ENCODE peak calls at places on chromosome 17, in nine cellular contexts. One of them, this sample, is unnamed.

GRCh38 chr17:38431343-38432145 is 3.3 kb downstream of the ARHGAP23 start:
- DNase-seq in renal cortical epithelial cell: no peak
- DNase-seq in epithelial cell of proximal tubule: no peak
- DNase-seq in psoas muscle: no peak
- DNase-seq in fibroblast of mammary gland: no peak
- DNase-seq in HEK293T: no peak
- DNase-seq in CD8-positive, alpha-beta T cell: no peak
- DNase-seq in EL: no peak
- DNase-seq in stimulated activated CD8-positive, alpha-beta memory T cell treated with anti-CD3 and anti-CD28 coated beads, Interleukin-2, amount 100 ng/mL, for 48 hours: no peak
- DNase-seq in this sample: no peak

GRCh38 chr17:5793899-5794298 is 209.6 kb upstream of the NLRP1 start:
- DNase-seq in fibroblast of mammary gland: peak
- DNase-seq in stimulated activated CD8-positive, alpha-beta memory T cell treated with anti-CD3 and anti-CD28 coated beads, Interleukin-2, amount 100 ng/mL, for 48 hours: no peak
- DNase-seq in EL: no peak
- DNase-seq in epithelial cell of proximal tubule: no peak
- DNase-seq in renal cortical epithelial cell: no peak
- DNase-seq in HEK293T: no peak
- DNase-seq in psoas muscle: no peak
- DNase-seq in CD8-positive, alpha-beta T cell: no peak
- DNase-seq in this sample: no peak

GRCh38 chr17:29826045-29826692 is 103.9 kb downstream of the SSH2 start:
- DNase-seq in renal cortical epithelial cell: no peak
- DNase-seq in psoas muscle: no peak
- DNase-seq in stimulated activated CD8-positive, alpha-beta memory T cell treated with anti-CD3 and anti-CD28 coated beads, Interleukin-2, amount 100 ng/mL, for 48 hours: no peak
- DNase-seq in fibroblast of mammary gland: no peak
- DNase-seq in epithelial cell of proximal tubule: no peak
- DNase-seq in EL: no peak
- DNase-seq in HEK293T: no peak
- DNase-seq in CD8-positive, alpha-beta T cell: no peak
- DNase-seq in this sample: no peak

GRCh38 chr17:49361129-49361901 is 735 bp downstream of the ZNF652 start:
- DNase-seq in epithelial cell of proximal tubule: no peak
- DNase-seq in EL: peak
- DNase-seq in psoas muscle: peak
- DNase-seq in fibroblast of mammary gland: peak
- DNase-seq in renal cortical epithelial cell: peak
- DNase-seq in stimulated activated CD8-positive, alpha-beta memory T cell treated with anti-CD3 and anti-CD28 coated beads, Interleukin-2, amount 100 ng/mL, for 48 hours: peak
- DNase-seq in HEK293T: no peak
- DNase-seq in CD8-positive, alpha-beta T cell: peak
- DNase-seq in this sample: peak

GRCh38 chr17:29614345-29615047 is 8.2 kb downstream of the CORO6 start:
- DNase-seq in stimulated activated CD8-positive, alpha-beta memory T cell treated with anti-CD3 and anti-CD28 coated beads, Interleukin-2, amount 100 ng/mL, for 48 hours: no peak
- DNase-seq in CD8-positive, alpha-beta T cell: peak
- DNase-seq in renal cortical epithelial cell: no peak
- DNase-seq in epithelial cell of proximal tubule: no peak
- DNase-seq in fibroblast of mammary gland: no peak
- DNase-seq in EL: no peak
- DNase-seq in psoas muscle: no peak
- DNase-seq in HEK293T: no peak
- DNase-seq in this sample: no peak

GRCh38 chr17:15490634-15491261 is 23.3 kb upstream of the CDRT4 start:
- DNase-seq in renal cortical epithelial cell: no peak
- DNase-seq in CD8-positive, alpha-beta T cell: no peak
- DNase-seq in psoas muscle: peak
- DNase-seq in epithelial cell of proximal tubule: no peak
- DNase-seq in HEK293T: no peak
- DNase-seq in stimulated activated CD8-positive, alpha-beta memory T cell treated with anti-CD3 and anti-CD28 coated beads, Interleukin-2, amount 100 ng/mL, for 48 hours: no peak
- DNase-seq in fibroblast of mammary gland: peak
- DNase-seq in EL: peak
- DNase-seq in this sample: peak

GRCh38 chr17:77944390-77945222 is 13.9 kb upstream of the TNRC6C start:
- DNase-seq in HEK293T: no peak
- DNase-seq in epithelial cell of proximal tubule: no peak
- DNase-seq in fibroblast of mammary gland: no peak
- DNase-seq in EL: no peak
- DNase-seq in CD8-positive, alpha-beta T cell: no peak
- DNase-seq in psoas muscle: no peak
- DNase-seq in renal cortical epithelial cell: no peak
- DNase-seq in stimulated activated CD8-positive, alpha-beta memory T cell treated with anti-CD3 and anti-CD28 coated beads, Interleukin-2, amount 100 ng/mL, for 48 hours: no peak
- DNase-seq in this sample: no peak

GRCh38 chr17:1627219-1627986 is 1.2 kb downstream of the SLC43A2 start:
- DNase-seq in fibroblast of mammary gland: no peak
- DNase-seq in HEK293T: no peak
- DNase-seq in stimulated activated CD8-positive, alpha-beta memory T cell treated with anti-CD3 and anti-CD28 coated beads, Interleukin-2, amount 100 ng/mL, for 48 hours: no peak
- DNase-seq in epithelial cell of proximal tubule: no peak
- DNase-seq in psoas muscle: no peak
- DNase-seq in EL: no peak
- DNase-seq in renal cortical epithelial cell: no peak
- DNase-seq in CD8-positive, alpha-beta T cell: no peak
- DNase-seq in this sample: no peak

GRCh38 chr17:14845562-14846335 is 419.4 kb downstream of the PMP22 start:
- DNase-seq in epithelial cell of proximal tubule: no peak
- DNase-seq in psoas muscle: no peak
- DNase-seq in renal cortical epithelial cell: no peak
- DNase-seq in EL: peak
- DNase-seq in HEK293T: no peak
- DNase-seq in stimulated activated CD8-positive, alpha-beta memory T cell treated with anti-CD3 and anti-CD28 coated beads, Interleukin-2, amount 100 ng/mL, for 48 hours: no peak
- DNase-seq in fibroblast of mammary gland: peak
- DNase-seq in CD8-positive, alpha-beta T cell: no peak
- DNase-seq in this sample: no peak

GRCh38 chr17:31877911-31878702 is 19.1 kb upstream of the COPRS start:
- DNase-seq in stimulated activated CD8-positive, alpha-beta memory T cell treated with anti-CD3 and anti-CD28 coated beads, Interleukin-2, amount 100 ng/mL, for 48 hours: peak
- DNase-seq in epithelial cell of proximal tubule: no peak
- DNase-seq in psoas muscle: no peak
- DNase-seq in EL: no peak
- DNase-seq in CD8-positive, alpha-beta T cell: no peak
- DNase-seq in renal cortical epithelial cell: no peak
- DNase-seq in HEK293T: no peak
- DNase-seq in fibroblast of mammary gland: peak
- DNase-seq in this sample: no peak

GRCh38 chr17:21358682-21359482 is 17.3 kb upstream of the KCNJ12 start:
- DNase-seq in HEK293T: no peak
- DNase-seq in EL: peak
- DNase-seq in epithelial cell of proximal tubule: no peak
- DNase-seq in renal cortical epithelial cell: no peak
- DNase-seq in psoas muscle: no peak
- DNase-seq in stimulated activated CD8-positive, alpha-beta memory T cell treated with anti-CD3 and anti-CD28 coated beads, Interleukin-2, amount 100 ng/mL, for 48 hours: no peak
- DNase-seq in fibroblast of mammary gland: no peak
- DNase-seq in CD8-positive, alpha-beta T cell: no peak
- DNase-seq in this sample: no peak

GRCh38 chr17:41402161-41402560 is 4.8 kb upstream of the KRT31 start:
- DNase-seq in EL: peak
- DNase-seq in psoas muscle: no peak
- DNase-seq in HEK293T: no peak
- DNase-seq in stimulated activated CD8-positive, alpha-beta memory T cell treated with anti-CD3 and anti-CD28 coated beads, Interleukin-2, amount 100 ng/mL, for 48 hours: no peak
- DNase-seq in epithelial cell of proximal tubule: no peak
- DNase-seq in CD8-positive, alpha-beta T cell: no peak
- DNase-seq in fibroblast of mammary gland: peak
- DNase-seq in renal cortical epithelial cell: peak
- DNase-seq in this sample: no peak

GRCh38 chr17:41328207-41328606 is 12.7 kb upstream of the KRTAP17-1 start:
- DNase-seq in renal cortical epithelial cell: no peak
- DNase-seq in CD8-positive, alpha-beta T cell: no peak
- DNase-seq in fibroblast of mammary gland: no peak
- DNase-seq in HEK293T: no peak
- DNase-seq in epithelial cell of proximal tubule: no peak
- DNase-seq in EL: no peak
- DNase-seq in stimulated activated CD8-positive, alpha-beta memory T cell treated with anti-CD3 and anti-CD28 coated beads, Interleukin-2, amount 100 ng/mL, for 48 hours: no peak
- DNase-seq in psoas muscle: no peak
- DNase-seq in this sample: no peak

GRCh38 chr17:62968445-62968923 is 2.4 kb downstream of the TANC2 start:
- DNase-seq in epithelial cell of proximal tubule: peak
- DNase-seq in EL: peak
- DNase-seq in fibroblast of mammary gland: peak
- DNase-seq in HEK293T: peak
- DNase-seq in CD8-positive, alpha-beta T cell: peak
- DNase-seq in renal cortical epithelial cell: peak
- DNase-seq in stimulated activated CD8-positive, alpha-beta memory T cell treated with anti-CD3 and anti-CD28 coated beads, Interleukin-2, amount 100 ng/mL, for 48 hours: no peak
- DNase-seq in psoas muscle: no peak
- DNase-seq in this sample: peak

GRCh38 chr17:57493171-57493570 is 236.8 kb downstream of the MSI2 start:
- DNase-seq in renal cortical epithelial cell: no peak
- DNase-seq in epithelial cell of proximal tubule: no peak
- DNase-seq in HEK293T: no peak
- DNase-seq in CD8-positive, alpha-beta T cell: no peak
- DNase-seq in stimulated activated CD8-positive, alpha-beta memory T cell treated with anti-CD3 and anti-CD28 coated beads, Interleukin-2, amount 100 ng/mL, for 48 hours: no peak
- DNase-seq in fibroblast of mammary gland: no peak
- DNase-seq in EL: no peak
- DNase-seq in psoas muscle: no peak
- DNase-seq in this sample: no peak

GRCh38 chr17:9258115-9259020 is 237.1 kb downstream of the NTN1 start:
- DNase-seq in HEK293T: no peak
- DNase-seq in epithelial cell of proximal tubule: no peak
- DNase-seq in EL: no peak
- DNase-seq in fibroblast of mammary gland: no peak
- DNase-seq in CD8-positive, alpha-beta T cell: no peak
- DNase-seq in psoas muscle: no peak
- DNase-seq in stimulated activated CD8-positive, alpha-beta memory T cell treated with anti-CD3 and anti-CD28 coated beads, Interleukin-2, amount 100 ng/mL, for 48 hours: no peak
- DNase-seq in renal cortical epithelial cell: no peak
- DNase-seq in this sample: no peak

GRCh38 chr17:3318336-3318735 is 20.2 kb upstream of the OR3A1 start:
- DNase-seq in CD8-positive, alpha-beta T cell: no peak
- DNase-seq in HEK293T: no peak
- DNase-seq in epithelial cell of proximal tubule: no peak
- DNase-seq in psoas muscle: no peak
- DNase-seq in stimulated activated CD8-positive, alpha-beta memory T cell treated with anti-CD3 and anti-CD28 coated beads, Interleukin-2, amount 100 ng/mL, for 48 hours: no peak
- DNase-seq in fibroblast of mammary gland: no peak
- DNase-seq in renal cortical epithelial cell: peak
- DNase-seq in EL: no peak
- DNase-seq in this sample: no peak

GRCh38 chr17:52419256-52419655 is 260.7 kb upstream of the CA10 start:
- DNase-seq in HEK293T: no peak
- DNase-seq in stimulated activated CD8-positive, alpha-beta memory T cell treated with anti-CD3 and anti-CD28 coated beads, Interleukin-2, amount 100 ng/mL, for 48 hours: no peak
- DNase-seq in psoas muscle: no peak
- DNase-seq in renal cortical epithelial cell: no peak
- DNase-seq in CD8-positive, alpha-beta T cell: no peak
- DNase-seq in epithelial cell of proximal tubule: no peak
- DNase-seq in fibroblast of mammary gland: no peak
- DNase-seq in EL: no peak
- DNase-seq in this sample: peak

GRCh38 chr17:41907185-41907556 is 11.6 kb downstream of the ACLY start:
- DNase-seq in renal cortical epithelial cell: peak
- DNase-seq in HEK293T: no peak
- DNase-seq in EL: peak
- DNase-seq in epithelial cell of proximal tubule: no peak
- DNase-seq in stimulated activated CD8-positive, alpha-beta memory T cell treated with anti-CD3 and anti-CD28 coated beads, Interleukin-2, amount 100 ng/mL, for 48 hours: no peak
- DNase-seq in fibroblast of mammary gland: peak
- DNase-seq in CD8-positive, alpha-beta T cell: no peak
- DNase-seq in psoas muscle: no peak
- DNase-seq in this sample: no peak

GRCh38 chr17:63772801-63773271 is 561 bp downstream of the CCDC47 start:
- DNase-seq in EL: peak
- DNase-seq in epithelial cell of proximal tubule: no peak
- DNase-seq in CD8-positive, alpha-beta T cell: no peak
- DNase-seq in fibroblast of mammary gland: peak
- DNase-seq in HEK293T: no peak
- DNase-seq in renal cortical epithelial cell: peak
- DNase-seq in psoas muscle: no peak
- DNase-seq in stimulated activated CD8-positive, alpha-beta memory T cell treated with anti-CD3 and anti-CD28 coated beads, Interleukin-2, amount 100 ng/mL, for 48 hours: no peak
- DNase-seq in this sample: no peak

GRCh38 chr17:17361543-17362511 is 58.7 kb downstream of the NT5M start:
- DNase-seq in epithelial cell of proximal tubule: no peak
- DNase-seq in fibroblast of mammary gland: peak
- DNase-seq in EL: no peak
- DNase-seq in HEK293T: no peak
- DNase-seq in stimulated activated CD8-positive, alpha-beta memory T cell treated with anti-CD3 and anti-CD28 coated beads, Interleukin-2, amount 100 ng/mL, for 48 hours: no peak
- DNase-seq in CD8-positive, alpha-beta T cell: no peak
- DNase-seq in psoas muscle: peak
- DNase-seq in renal cortical epithelial cell: no peak
- DNase-seq in this sample: no peak

GRCh38 chr17:6376901-6377300 is 58.0 kb downstream of the AIPL1 start:
- DNase-seq in fibroblast of mammary gland: no peak
- DNase-seq in HEK293T: no peak
- DNase-seq in EL: no peak
- DNase-seq in renal cortical epithelial cell: no peak
- DNase-seq in CD8-positive, alpha-beta T cell: no peak
- DNase-seq in epithelial cell of proximal tubule: no peak
- DNase-seq in stimulated activated CD8-positive, alpha-beta memory T cell treated with anti-CD3 and anti-CD28 coated beads, Interleukin-2, amount 100 ng/mL, for 48 hours: no peak
- DNase-seq in psoas muscle: no peak
- DNase-seq in this sample: no peak

GRCh38 chr17:39270923-39271322 is 45.2 kb upstream of the STAC2 start:
- DNase-seq in renal cortical epithelial cell: peak
- DNase-seq in EL: peak
- DNase-seq in fibroblast of mammary gland: peak
- DNase-seq in HEK293T: no peak
- DNase-seq in epithelial cell of proximal tubule: no peak
- DNase-seq in psoas muscle: no peak
- DNase-seq in stimulated activated CD8-positive, alpha-beta memory T cell treated with anti-CD3 and anti-CD28 coated beads, Interleukin-2, amount 100 ng/mL, for 48 hours: no peak
- DNase-seq in CD8-positive, alpha-beta T cell: no peak
- DNase-seq in this sample: no peak

GRCh38 chr17:37737971-37738370 is 6.9 kb downstream of the HNF1B start:
- DNase-seq in stimulated activated CD8-positive, alpha-beta memory T cell treated with anti-CD3 and anti-CD28 coated beads, Interleukin-2, amount 100 ng/mL, for 48 hours: no peak
- DNase-seq in CD8-positive, alpha-beta T cell: no peak
- DNase-seq in epithelial cell of proximal tubule: no peak
- DNase-seq in HEK293T: no peak
- DNase-seq in psoas muscle: no peak
- DNase-seq in fibroblast of mammary gland: peak
- DNase-seq in EL: peak
- DNase-seq in renal cortical epithelial cell: peak
- DNase-seq in this sample: no peak

GRCh38 chr17:27319536-27320221 is 25.8 kb downstream of the WSB1 start:
- DNase-seq in HEK293T: no peak
- DNase-seq in psoas muscle: peak
- DNase-seq in CD8-positive, alpha-beta T cell: no peak
- DNase-seq in stimulated activated CD8-positive, alpha-beta memory T cell treated with anti-CD3 and anti-CD28 coated beads, Interleukin-2, amount 100 ng/mL, for 48 hours: no peak
- DNase-seq in epithelial cell of proximal tubule: peak
- DNase-seq in EL: no peak
- DNase-seq in fibroblast of mammary gland: peak
- DNase-seq in renal cortical epithelial cell: peak
- DNase-seq in this sample: peak

GRCh38 chr17:40694584-40694983 is 9.0 kb downstream of the KRT24 start:
- DNase-seq in CD8-positive, alpha-beta T cell: no peak
- DNase-seq in HEK293T: no peak
- DNase-seq in stimulated activated CD8-positive, alpha-beta memory T cell treated with anti-CD3 and anti-CD28 coated beads, Interleukin-2, amount 100 ng/mL, for 48 hours: no peak
- DNase-seq in EL: no peak
- DNase-seq in fibroblast of mammary gland: no peak
- DNase-seq in psoas muscle: no peak
- DNase-seq in epithelial cell of proximal tubule: no peak
- DNase-seq in renal cortical epithelial cell: no peak
- DNase-seq in this sample: no peak

GRCh38 chr17:30717290-30718098 is 107.0 kb downstream of the CRLF3 start:
- DNase-seq in CD8-positive, alpha-beta T cell: no peak
- DNase-seq in stimulated activated CD8-positive, alpha-beta memory T cell treated with anti-CD3 and anti-CD28 coated beads, Interleukin-2, amount 100 ng/mL, for 48 hours: no peak
- DNase-seq in epithelial cell of proximal tubule: no peak
- DNase-seq in HEK293T: no peak
- DNase-seq in psoas muscle: no peak
- DNase-seq in EL: no peak
- DNase-seq in fibroblast of mammary gland: no peak
- DNase-seq in renal cortical epithelial cell: no peak
- DNase-seq in this sample: peak

GRCh38 chr17:48915459-48916282 is 7.5 kb downstream of the UBE2Z start:
- DNase-seq in EL: peak
- DNase-seq in HEK293T: no peak
- DNase-seq in CD8-positive, alpha-beta T cell: peak
- DNase-seq in renal cortical epithelial cell: peak
- DNase-seq in psoas muscle: peak
- DNase-seq in fibroblast of mammary gland: peak
- DNase-seq in stimulated activated CD8-positive, alpha-beta memory T cell treated with anti-CD3 and anti-CD28 coated beads, Interleukin-2, amount 100 ng/mL, for 48 hours: peak
- DNase-seq in epithelial cell of proximal tubule: peak
- DNase-seq in this sample: peak

GRCh38 chr17:83067718-83068261 is 11.6 kb upstream of the METRNL start:
- DNase-seq in EL: no peak
- DNase-seq in epithelial cell of proximal tubule: no peak
- DNase-seq in psoas muscle: peak
- DNase-seq in CD8-positive, alpha-beta T cell: no peak
- DNase-seq in renal cortical epithelial cell: no peak
- DNase-seq in stimulated activated CD8-positive, alpha-beta memory T cell treated with anti-CD3 and anti-CD28 coated beads, Interleukin-2, amount 100 ng/mL, for 48 hours: no peak
- DNase-seq in fibroblast of mammary gland: no peak
- DNase-seq in HEK293T: peak
- DNase-seq in this sample: no peak

GRCh38 chr17:35879748-35880654 is at the start of gene CCL5:
- DNase-seq in EL: no peak
- DNase-seq in CD8-positive, alpha-beta T cell: peak
- DNase-seq in stimulated activated CD8-positive, alpha-beta memory T cell treated with anti-CD3 and anti-CD28 coated beads, Interleukin-2, amount 100 ng/mL, for 48 hours: no peak
- DNase-seq in fibroblast of mammary gland: peak
- DNase-seq in renal cortical epithelial cell: peak
- DNase-seq in HEK293T: no peak
- DNase-seq in epithelial cell of proximal tubule: no peak
- DNase-seq in psoas muscle: no peak
- DNase-seq in this sample: no peak

GRCh38 chr17:77037943-77038342 is 102.8 kb upstream of the SEC14L1 start:
- DNase-seq in stimulated activated CD8-positive, alpha-beta memory T cell treated with anti-CD3 and anti-CD28 coated beads, Interleukin-2, amount 100 ng/mL, for 48 hours: no peak
- DNase-seq in psoas muscle: no peak
- DNase-seq in renal cortical epithelial cell: no peak
- DNase-seq in fibroblast of mammary gland: no peak
- DNase-seq in epithelial cell of proximal tubule: no peak
- DNase-seq in CD8-positive, alpha-beta T cell: no peak
- DNase-seq in HEK293T: no peak
- DNase-seq in EL: no peak
- DNase-seq in this sample: no peak